ENCODE peak calls at places on chromosomes 3 and 15, in seven cellular contexts. H is activated B cell treated with CpG ODN at 0.5 μM for 24 hours, V is GM06990, N is fibroblast of mammary gland, T is body of pancreas, A is sigmoid colon, R is tibial artery. B is an unnamed sample.

GRCh38 chr3:15708882-15709677 is 88.7 kb downstream of the ANKRD28 start:
- DNase-seq in H (no peak), V (no peak), N (peak), T (no peak), A (no peak), R (no peak), B (no peak)

GRCh38 chr15:92164327-92165000 is 229.2 kb upstream of the ST8SIA2 start:
- DNase-seq in H (no peak), V (no peak), N (no peak), T (peak), A (no peak), R (no peak), B (no peak)

GRCh38 chr15:39365873-39366272 is 215.0 kb upstream of the THBS1 start:
- DNase-seq in H (no peak), V (no peak), N (no peak), T (no peak), A (no peak), R (no peak), B (no peak)

GRCh38 chr3:4983739-4984510 is 4.7 kb downstream of the BHLHE40 start:
- DNase-seq in H (peak), V (peak), N (peak), T (peak), A (no peak), R (peak), B (no peak)

GRCh38 chr3:9170851-9171160 is 78.6 kb downstream of the SRGAP3 start:
- DNase-seq in H (no peak), V (no peak), N (no peak), T (no peak), A (no peak), R (no peak), B (no peak)

GRCh38 chr15:90004671-90005070 is 3.5 kb downstream of the ZNF710 start:
- DNase-seq in H (no peak), V (no peak), N (peak), T (peak), A (peak), R (no peak), B (no peak)

GRCh38 chr15:69388259-69388658 is 25.9 kb upstream of the KIF23 start:
- DNase-seq in H (no peak), V (no peak), N (peak), T (no peak), A (no peak), R (no peak), B (no peak)

GRCh38 chr15:101710806-101711205 is 13.5 kb downstream of the TARS3 start:
- DNase-seq in H (no peak), V (no peak), N (no peak), T (no peak), A (no peak), R (no peak), B (no peak)

GRCh38 chr15:62977952-62978811 is 64.4 kb upstream of the TPM1 start:
- DNase-seq in H (no peak), V (no peak), N (peak), T (no peak), A (no peak), R (no peak), B (no peak)

GRCh38 chr3:49872801-49873281 is 3.1 kb upstream of the CAMKV start:
- DNase-seq in H (no peak), V (no peak), N (no peak), T (no peak), A (no peak), R (no peak), B (no peak)

GRCh38 chr15:99134317-99134821 is 29.5 kb downstream of the SYNM start:
- DNase-seq in H (no peak), V (no peak), N (no peak), T (no peak), A (no peak), R (no peak), B (no peak)

GRCh38 chr3:141965471-141965870 is 89.0 kb downstream of the ATP1B3 start:
- DNase-seq in H (no peak), V (no peak), N (no peak), T (no peak), A (no peak), R (no peak), B (no peak)

GRCh38 chr3:94927175-94927574 is 864.3 kb downstream of the NSUN3 start:
- DNase-seq in H (no peak), V (no peak), N (no peak), T (no peak), A (no peak), R (no peak), B (no peak)

GRCh38 chr3:137746808-137747207 is 17.3 kb upstream of the SOX14 start:
- DNase-seq in H (no peak), V (no peak), N (no peak), T (no peak), A (no peak), R (no peak), B (no peak)

GRCh38 chr3:15637131-15637951 is 35.8 kb downstream of the BTD start:
- DNase-seq in H (no peak), V (peak), N (no peak), T (no peak), A (no peak), R (no peak), B (no peak)

GRCh38 chr15:52191207-52191606 is at the start of gene GNB5:
- DNase-seq in H (no peak), V (no peak), N (no peak), T (no peak), A (no peak), R (no peak), B (no peak)

GRCh38 chr15:37135225-37135624 is 34.9 kb upstream of the MEIS2 start:
- DNase-seq in H (no peak), V (no peak), N (no peak), T (no peak), A (no peak), R (no peak), B (no peak)

DNA sequence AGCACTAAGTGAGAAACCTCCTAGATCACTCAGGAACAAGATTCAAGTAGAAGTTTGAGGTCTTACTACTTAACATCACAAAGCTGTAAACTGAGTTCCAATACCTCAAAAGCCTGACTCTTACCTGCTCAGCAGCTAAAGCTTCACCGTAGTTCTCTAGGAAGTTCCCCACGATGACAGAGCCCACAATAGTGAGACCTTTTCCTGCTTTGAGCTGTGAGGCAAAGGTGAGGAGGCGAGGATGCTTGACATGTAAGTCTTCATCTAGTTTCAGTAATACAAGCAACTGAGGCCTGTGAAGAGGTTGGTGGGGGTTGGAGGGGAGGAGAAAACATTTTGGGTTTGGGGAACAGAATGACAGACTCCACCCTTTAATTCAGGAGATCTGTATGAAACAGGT is 15.7 kb downstream of the EMC4 start:
- DNase-seq in H (no peak), V (no peak), N (no peak), T (no peak), A (no peak), R (no peak), B (no peak)
- TF ChIP-seq CTCF in H (no peak), V (no peak), N (no peak), T (no peak), A (no peak), R (no peak), B (no peak)

GRCh38 chr15:82587805-82588204 is 47.5 kb upstream of the RPS17 start:
- DNase-seq in H (no peak), V (no peak), N (no peak), T (no peak), A (no peak), R (no peak), B (no peak)

GRCh38 chr15:82580713-82581112 is 40.5 kb upstream of the RPS17 start:
- DNase-seq in H (no peak), V (no peak), N (no peak), T (no peak), A (no peak), R (no peak), B (no peak)

GRCh38 chr15:82585072-82585471 is 44.8 kb upstream of the RPS17 start:
- DNase-seq in H (no peak), V (no peak), N (peak), T (no peak), A (no peak), R (no peak), B (no peak)
- TF ChIP-seq CTCF in H (no peak), V (no peak), N (peak), T (no peak), A (no peak), R (no peak), B (no peak)

GRCh38 chr3:189144645-189145044 is 27.1 kb upstream of the TPRG1 start:
- DNase-seq in H (no peak), V (no peak), N (peak), T (peak), A (no peak), R (no peak), B (no peak)
- TF ChIP-seq CTCF in H (no peak), V (no peak), N (peak), T (no peak), A (no peak), R (peak), B (no peak)

GRCh38 chr3:21839592-21839991 is 88.6 kb upstream of the ZNF385D start:
- DNase-seq in H (no peak), V (no peak), N (peak), T (peak), A (no peak), R (no peak), B (no peak)
- TF ChIP-seq CTCF in H (no peak), V (peak), N (peak), T (no peak), A (no peak), R (no peak), B (no peak)

DNA sequence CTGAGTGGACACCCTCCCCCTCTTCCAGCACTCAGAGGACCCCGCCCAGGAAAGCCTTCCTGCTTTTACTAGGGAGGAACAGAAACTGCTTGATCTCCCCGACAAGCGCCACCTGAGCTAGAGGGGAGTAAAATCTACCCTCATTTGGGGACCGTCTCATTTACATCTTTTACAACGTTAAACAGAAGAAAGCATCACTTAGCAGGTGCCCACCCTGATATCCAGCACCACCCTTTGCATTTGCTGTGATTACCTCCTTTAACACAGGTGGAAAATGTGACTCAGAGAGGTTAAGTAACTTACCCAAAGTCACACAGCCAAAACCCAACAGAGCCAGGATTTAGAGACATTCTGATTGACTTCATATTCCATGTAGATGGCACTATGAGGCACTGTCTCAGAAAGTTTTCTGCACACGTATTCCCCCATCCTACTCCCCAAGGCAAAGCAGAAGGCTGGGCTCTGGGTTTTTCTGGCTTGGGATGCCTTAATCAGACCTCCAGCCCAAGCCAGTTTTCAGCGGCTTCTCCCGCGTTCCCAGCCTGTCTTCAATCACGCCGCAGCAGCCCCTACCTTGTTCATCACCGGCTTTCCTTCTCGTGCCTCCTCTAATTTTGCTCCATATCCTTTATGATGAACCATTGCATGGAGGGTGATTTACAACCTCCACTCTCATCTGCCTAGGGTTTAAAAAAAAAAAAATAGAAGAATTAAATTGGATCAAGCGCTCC is 314.5 kb upstream of the PROK2 start:
- DNase-seq in H (no peak), V (no peak), N (no peak), T (no peak), A (peak), R (no peak), B (no peak)
- TF ChIP-seq CTCF in H (no peak), V (no peak), N (no peak), T (no peak), A (no peak), R (no peak), B (no peak)